ENCODE peak calls at places on chromosomes 4 and X, in seven cellular contexts. Y is NCI-H446; G is NCI-H2029 treated with DMSO at 0.1 percent for 48 hours; M is effector memory CD4-positive, alpha-beta T cell; W is HepG2; D is epithelial cell of proximal tubule; Q is sciatic nerve. K is an unnamed sample.

GRCh38 chrX:139559383-139560042 is 29.0 kb downstream of the F9 start:
- DNase-seq in Y (peak; percentile 4), G (peak; percentile 29), M (no peak), W (peak; percentile 36), D (peak; percentile 18), Q (no peak), K (no peak)

GRCh38 chrX:1323315-1323714 is 13.3 kb upstream of the IL3RA start:
- DNase-seq in Y (no peak), G (no peak), M (peak; percentile 9), W (peak; percentile 51), D (no peak), Q (peak; percentile 66), K (no peak)

GRCh38 chrX:111431007-111431406 is 19.0 kb upstream of the DCX start:
- DNase-seq in Y (no peak), G (no peak), M (no peak), W (no peak), D (no peak), Q (no peak), K (no peak)

GRCh38 chr4:66000500-66001117 is 330.3 kb upstream of the EPHA5 start:
- DNase-seq in Y (peak; percentile 23), G (peak; percentile 9), M (no peak), W (no peak), D (no peak), Q (no peak), K (no peak)

GRCh38 chrX:133653363-133653762 is 238.1 kb upstream of the GPC4 start:
- DNase-seq in Y (no peak), G (no peak), M (no peak), W (no peak), D (peak; percentile 71), Q (no peak), K (no peak)

GRCh38 chrX:120293015-120293414 is 18.2 kb downstream of the TMEM255A start:
- DNase-seq in Y (no peak), G (no peak), M (no peak), W (no peak), D (no peak), Q (no peak), K (no peak)

GRCh38 chrX:105463483-105463882 is 243.0 kb upstream of the TEX13A start:
- DNase-seq in Y (no peak), G (no peak), M (no peak), W (no peak), D (no peak), Q (no peak), K (no peak)

GRCh38 chrX:150907474-150907873 is 9.0 kb upstream of the CD99L2 start:
- DNase-seq in Y (no peak), G (peak; percentile 17), M (no peak), W (no peak), D (no peak), Q (no peak), K (no peak)

GRCh38 chr4:40321671-40322131 is 13.4 kb upstream of the CHRNA9 start:
- DNase-seq in Y (no peak), G (peak; percentile 74), M (no peak), W (no peak), D (no peak), Q (no peak), K (no peak)

GRCh38 chr4:39051454-39051853 is 10.6 kb upstream of the KLHL5 start:
- DNase-seq in Y (no peak), G (no peak), M (no peak), W (no peak), D (no peak), Q (no peak), K (no peak)

GRCh38 chr4:2787230-2788100 is 5.4 kb upstream of the SH3BP2 start:
- DNase-seq in Y (no peak), G (no peak), M (no peak), W (no peak), D (no peak), Q (peak; percentile 59), K (no peak)

GRCh38 chrX:13266641-13267420 is 53.0 kb downstream of the ATXN3L start:
- DNase-seq in Y (no peak), G (no peak), M (no peak), W (no peak), D (no peak), Q (no peak), K (no peak)